ENCODE peak calls at places on chromosomes 12 and 14, in six cellular contexts. O is astrocyte of the cerebellum, E is uterus, B is coronary artery, C is astrocyte of the spinal cord, Q is endothelial cell. S is an unnamed sample.
A peak's percentile ranks its signal among the peaks of the same experiment; 100 is the strongest.

GRCh38 chr14:76808990-76809389 is 3.7 kb downstream of the ANGEL1 start:
- DNase-seq in B (no peak), E (no peak), O (no peak), Q (no peak), C (no peak), S (no peak)

GRCh38 chr12:120234643-120235368 is 30.7 kb downstream of the PXN start:
- DNase-seq in B (peak; percentile 90), O (peak; percentile 79), E (peak; percentile 87), C (peak; percentile 96), Q (peak; percentile 58), S (peak; percentile 60)

GRCh38 chr14:38442208-38442607 is 186.3 kb upstream of the CLEC14A start:
- DNase-seq in E (no peak), O (no peak), B (no peak), C (no peak), Q (peak; percentile 5), S (no peak)

GRCh38 chr14:100955201-100955600 is 51.7 kb upstream of the RTL1 start:
- DNase-seq in B (no peak), Q (no peak), O (peak; percentile 5), C (peak; percentile 51), E (no peak), S (no peak)

GRCh38 chr12:85725991-85726390 is 110.2 kb downstream of the RASSF9 start:
- DNase-seq in E (no peak), O (no peak), Q (no peak), C (no peak), B (no peak), S (peak; percentile 25)

GRCh38 chr14:66369157-66369706 is 116.9 kb upstream of the CCDC196 start:
- DNase-seq in C (no peak), E (no peak), O (no peak), B (no peak), Q (no peak), S (no peak)

GRCh38 chr14:24322672-24323071 is 11.4 kb downstream of the LTB4R start:
- DNase-seq in Q (no peak), E (no peak), C (no peak), O (no peak), B (no peak), S (no peak)

GRCh38 chr14:77311217-77311616 is 9.5 kb downstream of the POMT2 start:
- DNase-seq in Q (no peak), C (no peak), B (no peak), E (no peak), O (no peak), S (no peak)

GRCh38 chr12:5965950-5966383 is 20.9 kb upstream of the ANO2 start:
- DNase-seq in E (no peak), O (no peak), C (peak; percentile 47), B (no peak), Q (peak; percentile 79), S (peak; percentile 46)

GRCh38 chr12:19970116-19970515 is 398.2 kb upstream of the PDE3A start:
- DNase-seq in E (no peak), B (no peak), Q (no peak), O (peak; percentile 83), C (peak; percentile 85), S (no peak)

DNA sequence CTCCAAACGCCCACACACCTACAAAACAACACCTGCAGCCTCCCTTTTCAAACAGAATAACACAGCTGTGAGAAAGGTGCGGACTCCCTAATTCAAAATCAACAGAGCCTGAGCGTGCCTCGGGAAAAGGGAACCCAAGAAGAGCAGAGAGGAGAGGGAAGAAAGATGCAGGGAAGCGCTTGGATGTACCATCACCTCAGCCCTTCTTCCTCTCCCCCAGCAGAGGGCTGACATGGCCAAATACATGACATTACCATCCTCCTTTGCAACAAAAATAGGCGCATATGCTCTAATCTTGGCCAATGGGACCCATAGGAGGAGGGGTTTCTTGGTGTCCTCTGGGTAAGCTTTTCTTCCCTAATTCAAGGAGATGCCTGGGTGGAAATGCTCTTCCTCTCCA is 78.0 kb downstream of the CPSF2 start:
- DNase-seq in O (no peak), E (no peak), B (no peak), Q (no peak), C (no peak), S (no peak)
- TF ChIP-seq CTCF in O (peak; percentile 5), E (no peak), B (no peak), Q (no peak), C (no peak), S (no peak)

GRCh38 chr12:81570234-81570633 is 188.9 kb downstream of the PPFIA2 start:
- DNase-seq in C (no peak), B (no peak), E (no peak), O (no peak), Q (no peak), S (no peak)
- TF ChIP-seq CTCF in C (no peak), B (no peak), E (no peak), O (no peak), Q (no peak), S (no peak)

DNA sequence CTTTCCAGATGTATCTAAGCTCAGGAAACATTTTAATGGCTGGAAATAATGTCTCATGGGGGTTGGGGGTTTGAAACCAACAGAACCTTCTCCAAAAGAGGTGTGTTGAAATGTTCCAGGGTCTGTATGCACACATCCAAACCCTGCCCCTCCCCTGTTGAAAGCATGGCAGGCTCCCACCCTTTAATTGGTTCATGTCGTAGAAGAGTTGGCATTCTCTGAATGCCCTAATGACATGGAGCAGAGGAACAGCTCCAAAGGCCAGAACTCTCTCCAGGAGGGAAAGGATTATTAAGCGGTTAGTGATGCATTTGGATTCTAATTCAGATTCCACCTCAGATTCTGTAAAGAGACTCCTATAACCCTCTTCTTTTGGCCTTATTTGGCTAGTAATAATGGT is 353.1 kb downstream of the ZFP36L1 start:
- DNase-seq in O (no peak), C (no peak), E (no peak), B (no peak), Q (no peak), S (no peak)
- TF ChIP-seq CTCF in O (no peak), C (no peak), E (no peak), B (no peak), Q (no peak), S (no peak)

GRCh38 chr14:51094901-51095853 is at the start of gene TRIM9:
- DNase-seq in O (peak; percentile 92), E (peak; percentile 96), C (peak; percentile 95), Q (peak; percentile 95), B (peak; percentile 80), S (peak; percentile 96)
- TF ChIP-seq CTCF in O (no peak), E (no peak), C (no peak), Q (no peak), B (no peak), S (no peak)

S was measured in dorsolateral prefrontal cortex.